ENCODE peak calls at places on chromosomes 11 and 22, in four cellular contexts. Y is EL, B is DMS153, V is Calu3. X is an unnamed sample.

GRCh38 chr11:111694851-111695250 is 71.3 kb downstream of the PPP2R1B start:
- DNase-seq in Y (no peak), B (no peak), V (peak; percentile 25), X (peak; percentile 90)

GRCh38 chr11:61384271-61385242 is 7.8 kb upstream of the TMEM216 start:
- DNase-seq in Y (peak; percentile 26), B (no peak), V (no peak), X (peak; percentile 30)

GRCh38 chr11:35021589-35021988 is 105.2 kb downstream of the PDHX start:
- DNase-seq in Y (no peak), B (no peak), V (no peak), X (no peak)

GRCh38 chr11:114250180-114250579 is 46.0 kb upstream of the NNMT start:
- DNase-seq in Y (no peak), B (no peak), V (no peak), X (no peak)

GRCh38 chr22:39907035-39907434 is 6.2 kb downstream of the GRAP2 start:
- DNase-seq in Y (no peak), B (no peak), V (no peak), X (no peak)

GRCh38 chr11:60111793-60112192 is 23.3 kb downstream of the MS4A2 start:
- DNase-seq in Y (no peak), B (no peak), V (no peak), X (no peak)

GRCh38 chr22:41603873-41604332 is 14.3 kb upstream of the PMM1 start:
- DNase-seq in Y (no peak), B (no peak), V (no peak), X (no peak)

GRCh38 chr11:122032317-122032716 is 83.7 kb downstream of the BLID start:
- DNase-seq in Y (peak; percentile 62), B (no peak), V (no peak), X (no peak)

GRCh38 chr11:128874406-128874805 is 7.3 kb upstream of the KCNJ1 start:
- DNase-seq in Y (peak; percentile 26), B (no peak), V (no peak), X (no peak)

GRCh38 chr11:111360150-111361043 is 18.7 kb downstream of the POU2AF1 start:
- DNase-seq in Y (no peak), B (no peak), V (peak; percentile 34), X (no peak)

X was measured in mesenchymal stem cell.